ENCODE peak calls at places on chromosomes 16 and 17, in ten cellular contexts. One of them, this sample, is unnamed.

GRCh38 chr16:4101421-4102275 is 14.6 kb downstream of the ADCY9 start:
- DNase-seq in mucosa of descending colon: no peak
- DNase-seq in nucleus accumbens: no peak
- DNase-seq in AG20443: no peak
- DNase-seq in heart right ventricle: no peak
- DNase-seq in fibroblast of gingiva: no peak
- DNase-seq in body of pancreas: peak
- DNase-seq in T-helper 9 cell: no peak
- DNase-seq in heart left ventricle: peak
- DNase-seq in midbrain: no peak
- DNase-seq in this sample: no peak

GRCh38 chr16:64085291-64085690 is 1036.6 kb downstream of the CDH11 start:
- DNase-seq in mucosa of descending colon: no peak
- DNase-seq in nucleus accumbens: no peak
- DNase-seq in AG20443: no peak
- DNase-seq in heart right ventricle: no peak
- DNase-seq in fibroblast of gingiva: no peak
- DNase-seq in body of pancreas: no peak
- DNase-seq in T-helper 9 cell: no peak
- DNase-seq in heart left ventricle: no peak
- DNase-seq in midbrain: no peak
- DNase-seq in this sample: no peak

GRCh38 chr17:1130191-1130590 is 49.6 kb downstream of the ABR start:
- DNase-seq in mucosa of descending colon: no peak
- DNase-seq in nucleus accumbens: no peak
- DNase-seq in AG20443: no peak
- DNase-seq in heart right ventricle: no peak
- DNase-seq in fibroblast of gingiva: no peak
- DNase-seq in body of pancreas: no peak
- DNase-seq in T-helper 9 cell: no peak
- DNase-seq in heart left ventricle: no peak
- DNase-seq in midbrain: no peak
- DNase-seq in this sample: no peak

GRCh38 chr16:23699100-23699499 is 13.9 kb downstream of the ERN2 start:
- DNase-seq in mucosa of descending colon: peak
- DNase-seq in nucleus accumbens: no peak
- DNase-seq in AG20443: no peak
- DNase-seq in heart right ventricle: no peak
- DNase-seq in fibroblast of gingiva: no peak
- DNase-seq in body of pancreas: no peak
- DNase-seq in T-helper 9 cell: no peak
- DNase-seq in heart left ventricle: no peak
- DNase-seq in midbrain: no peak
- DNase-seq in this sample: no peak

GRCh38 chr17:4678448-4679026 is 25.4 kb downstream of the PELP1 start:
- DNase-seq in mucosa of descending colon: no peak
- DNase-seq in nucleus accumbens: no peak
- DNase-seq in AG20443: peak
- DNase-seq in heart right ventricle: no peak
- DNase-seq in fibroblast of gingiva: peak
- DNase-seq in body of pancreas: no peak
- DNase-seq in T-helper 9 cell: no peak
- DNase-seq in heart left ventricle: no peak
- DNase-seq in midbrain: no peak
- DNase-seq in this sample: no peak

GRCh38 chr17:45302649-45303173 is 14.1 kb downstream of the MAP3K14 start:
- DNase-seq in mucosa of descending colon: no peak
- DNase-seq in nucleus accumbens: no peak
- DNase-seq in AG20443: peak
- DNase-seq in heart right ventricle: no peak
- DNase-seq in fibroblast of gingiva: peak
- DNase-seq in body of pancreas: no peak
- DNase-seq in T-helper 9 cell: no peak
- DNase-seq in heart left ventricle: peak
- DNase-seq in midbrain: no peak
- DNase-seq in this sample: no peak

GRCh38 chr17:46178550-46179198 is 14.6 kb downstream of the KANSL1 start:
- DNase-seq in mucosa of descending colon: no peak
- DNase-seq in nucleus accumbens: no peak
- DNase-seq in AG20443: no peak
- DNase-seq in heart right ventricle: no peak
- DNase-seq in fibroblast of gingiva: peak
- DNase-seq in body of pancreas: no peak
- DNase-seq in T-helper 9 cell: no peak
- DNase-seq in heart left ventricle: no peak
- DNase-seq in midbrain: no peak
- DNase-seq in this sample: no peak

GRCh38 chr16:819336-819735 is 18.8 kb upstream of the GNG13 start:
- DNase-seq in mucosa of descending colon: no peak
- DNase-seq in nucleus accumbens: no peak
- DNase-seq in AG20443: no peak
- DNase-seq in heart right ventricle: no peak
- DNase-seq in fibroblast of gingiva: no peak
- DNase-seq in body of pancreas: no peak
- DNase-seq in T-helper 9 cell: peak
- DNase-seq in heart left ventricle: no peak
- DNase-seq in midbrain: no peak
- DNase-seq in this sample: no peak

GRCh38 chr17:14297161-14297851 is 3.6 kb upstream of the HS3ST3B1 start:
- DNase-seq in mucosa of descending colon: peak
- DNase-seq in nucleus accumbens: no peak
- DNase-seq in AG20443: peak
- DNase-seq in heart right ventricle: peak
- DNase-seq in fibroblast of gingiva: peak
- DNase-seq in body of pancreas: peak
- DNase-seq in T-helper 9 cell: no peak
- DNase-seq in heart left ventricle: no peak
- DNase-seq in midbrain: no peak
- DNase-seq in this sample: no peak

GRCh38 chr16:50234771-50235556 is 31.4 kb upstream of the ADCY7 start:
- DNase-seq in mucosa of descending colon: no peak
- DNase-seq in nucleus accumbens: no peak
- DNase-seq in AG20443: no peak
- DNase-seq in heart right ventricle: no peak
- DNase-seq in fibroblast of gingiva: peak
- DNase-seq in body of pancreas: no peak
- DNase-seq in T-helper 9 cell: no peak
- DNase-seq in heart left ventricle: no peak
- DNase-seq in midbrain: no peak
- DNase-seq in this sample: no peak

GRCh38 chr16:57231821-57232350 is 13.2 kb upstream of the ARL2BP start:
- DNase-seq in mucosa of descending colon: no peak
- DNase-seq in nucleus accumbens: no peak
- DNase-seq in AG20443: no peak
- DNase-seq in heart right ventricle: no peak
- DNase-seq in fibroblast of gingiva: no peak
- DNase-seq in body of pancreas: no peak
- DNase-seq in T-helper 9 cell: no peak
- DNase-seq in heart left ventricle: no peak
- DNase-seq in midbrain: no peak
- DNase-seq in this sample: no peak

GRCh38 chr16:81558444-81559175 is 114.0 kb downstream of the CMIP start:
- DNase-seq in mucosa of descending colon: peak
- DNase-seq in nucleus accumbens: no peak
- DNase-seq in AG20443: no peak
- DNase-seq in heart right ventricle: no peak
- DNase-seq in fibroblast of gingiva: no peak
- DNase-seq in body of pancreas: peak
- DNase-seq in T-helper 9 cell: no peak
- DNase-seq in heart left ventricle: no peak
- DNase-seq in midbrain: no peak
- DNase-seq in this sample: no peak

GRCh38 chr16:64910351-64910750 is 211.5 kb downstream of the CDH11 start:
- DNase-seq in mucosa of descending colon: no peak
- DNase-seq in nucleus accumbens: no peak
- DNase-seq in AG20443: peak
- DNase-seq in heart right ventricle: peak
- DNase-seq in fibroblast of gingiva: peak
- DNase-seq in body of pancreas: peak
- DNase-seq in T-helper 9 cell: no peak
- DNase-seq in heart left ventricle: peak
- DNase-seq in midbrain: no peak
- DNase-seq in this sample: no peak

GRCh38 chr17:17411692-17412091 is 65.1 kb upstream of the MED9 start:
- DNase-seq in mucosa of descending colon: no peak
- DNase-seq in nucleus accumbens: no peak
- DNase-seq in AG20443: no peak
- DNase-seq in heart right ventricle: no peak
- DNase-seq in fibroblast of gingiva: no peak
- DNase-seq in body of pancreas: no peak
- DNase-seq in T-helper 9 cell: no peak
- DNase-seq in heart left ventricle: no peak
- DNase-seq in midbrain: no peak
- DNase-seq in this sample: no peak

GRCh38 chr17:39548494-39548893 is 59.2 kb downstream of the NEUROD2 start:
- DNase-seq in mucosa of descending colon: no peak
- DNase-seq in nucleus accumbens: no peak
- DNase-seq in AG20443: no peak
- DNase-seq in heart right ventricle: no peak
- DNase-seq in fibroblast of gingiva: peak
- DNase-seq in body of pancreas: no peak
- DNase-seq in T-helper 9 cell: no peak
- DNase-seq in heart left ventricle: peak
- DNase-seq in midbrain: no peak
- DNase-seq in this sample: no peak

GRCh38 chr17:7438050-7438614 is 1.2 kb upstream of the FGF11 start:
- DNase-seq in mucosa of descending colon: peak
- DNase-seq in nucleus accumbens: peak
- DNase-seq in AG20443: peak
- DNase-seq in heart right ventricle: peak
- DNase-seq in fibroblast of gingiva: no peak
- DNase-seq in body of pancreas: peak
- DNase-seq in T-helper 9 cell: peak
- DNase-seq in heart left ventricle: peak
- DNase-seq in midbrain: peak
- DNase-seq in this sample: peak

GRCh38 chr17:2192367-2193028 is 111.1 kb downstream of the SMG6 start:
- DNase-seq in mucosa of descending colon: no peak
- DNase-seq in nucleus accumbens: no peak
- DNase-seq in AG20443: peak
- DNase-seq in heart right ventricle: no peak
- DNase-seq in fibroblast of gingiva: peak
- DNase-seq in body of pancreas: no peak
- DNase-seq in T-helper 9 cell: peak
- DNase-seq in heart left ventricle: no peak
- DNase-seq in midbrain: no peak
- DNase-seq in this sample: no peak

GRCh38 chr17:33288954-33289353 is 4.1 kb downstream of the ASIC2 start:
- DNase-seq in mucosa of descending colon: no peak
- DNase-seq in nucleus accumbens: no peak
- DNase-seq in AG20443: no peak
- DNase-seq in heart right ventricle: no peak
- DNase-seq in fibroblast of gingiva: no peak
- DNase-seq in body of pancreas: no peak
- DNase-seq in T-helper 9 cell: no peak
- DNase-seq in heart left ventricle: no peak
- DNase-seq in midbrain: no peak
- DNase-seq in this sample: no peak

GRCh38 chr16:13621639-13622038 is 298.3 kb upstream of the ERCC4 start:
- DNase-seq in mucosa of descending colon: no peak
- DNase-seq in nucleus accumbens: no peak
- DNase-seq in AG20443: no peak
- DNase-seq in heart right ventricle: no peak
- DNase-seq in fibroblast of gingiva: no peak
- DNase-seq in body of pancreas: no peak
- DNase-seq in T-helper 9 cell: no peak
- DNase-seq in heart left ventricle: no peak
- DNase-seq in midbrain: no peak
- DNase-seq in this sample: no peak

GRCh38 chr17:32931686-32932085 is 3.7 kb downstream of the TMEM98 start:
- DNase-seq in mucosa of descending colon: no peak
- DNase-seq in nucleus accumbens: no peak
- DNase-seq in AG20443: no peak
- DNase-seq in heart right ventricle: no peak
- DNase-seq in fibroblast of gingiva: peak
- DNase-seq in body of pancreas: no peak
- DNase-seq in T-helper 9 cell: no peak
- DNase-seq in heart left ventricle: no peak
- DNase-seq in midbrain: no peak
- DNase-seq in this sample: no peak

GRCh38 chr17:32929288-32929574 is 1.3 kb downstream of the TMEM98 start:
- DNase-seq in mucosa of descending colon: no peak
- DNase-seq in nucleus accumbens: no peak
- DNase-seq in AG20443: peak
- DNase-seq in heart right ventricle: no peak
- DNase-seq in fibroblast of gingiva: no peak
- DNase-seq in body of pancreas: no peak
- DNase-seq in T-helper 9 cell: no peak
- DNase-seq in heart left ventricle: no peak
- DNase-seq in midbrain: no peak
- DNase-seq in this sample: no peak

GRCh38 chr16:66346221-66346620 is 20.3 kb upstream of the CDH5 start:
- DNase-seq in mucosa of descending colon: no peak
- DNase-seq in nucleus accumbens: no peak
- DNase-seq in AG20443: no peak
- DNase-seq in heart right ventricle: no peak
- DNase-seq in fibroblast of gingiva: no peak
- DNase-seq in body of pancreas: no peak
- DNase-seq in T-helper 9 cell: no peak
- DNase-seq in heart left ventricle: no peak
- DNase-seq in midbrain: no peak
- DNase-seq in this sample: no peak

This sample was measured in hypothalamus.